ENCODE peak calls at places on chromosome 1, in five cellular contexts. M, F, W, Q and Y are unnamed samples.

GRCh38 chr1:8424539-8425116 is 106.7 kb downstream of the SLC45A1 start:
- DNase-seq in M (no peak), F (no peak), W (no peak), Q (peak), Y (no peak)

GRCh38 chr1:10630661-10631120 is 155.9 kb downstream of the PEX14 start:
- DNase-seq in M (no peak), F (no peak), W (no peak), Q (no peak), Y (no peak)

GRCh38 chr1:7528386-7529031 is 242.6 kb upstream of the VAMP3 start:
- DNase-seq in M (no peak), F (no peak), W (peak), Q (no peak), Y (no peak)

GRCh38 chr1:107926436-107927080 is 38.4 kb downstream of the VAV3 start:
- DNase-seq in M (no peak), F (no peak), W (no peak), Q (no peak), Y (no peak)

GRCh38 chr1:207284209-207284892 is 37.1 kb upstream of the CD55 start:
- DNase-seq in M (no peak), F (no peak), W (no peak), Q (no peak), Y (no peak)

GRCh38 chr1:159675046-159675445 is 39.3 kb downstream of the CRP start:
- DNase-seq in M (no peak), F (no peak), W (no peak), Q (no peak), Y (no peak)

GRCh38 chr1:22753396-22754083 is 42.9 kb downstream of the EPHB2 start:
- DNase-seq in M (no peak), F (no peak), W (no peak), Q (no peak), Y (no peak)

GRCh38 chr1:39406533-39407478 is 84.6 kb upstream of the BMP8A start:
- DNase-seq in M (peak), F (no peak), W (peak), Q (no peak), Y (no peak)

GRCh38 chr1:117567435-117567834 is 38.4 kb upstream of the TENT5C start:
- DNase-seq in M (no peak), F (peak), W (no peak), Q (no peak), Y (no peak)

GRCh38 chr1:59061876-59062275 is 235.0 kb upstream of the FGGY start:
- DNase-seq in M (peak), F (no peak), W (peak), Q (no peak), Y (peak)

GRCh38 chr1:153356392-153357075 is 1.1 kb upstream of the S100A9 start:
- DNase-seq in M (no peak), F (no peak), W (no peak), Q (no peak), Y (no peak)

GRCh38 chr1:159091547-159092397 is 15.2 kb upstream of the AIM2 start:
- DNase-seq in M (peak), F (no peak), W (peak), Q (no peak), Y (peak)

GRCh38 chr1:184930232-184930631 is 44.1 kb downstream of the NIBAN1 start:
- DNase-seq in M (no peak), F (no peak), W (no peak), Q (no peak), Y (no peak)